ENCODE peak calls at places on chromosomes 16 and 17, in nine cellular contexts. Z is fibroblast of the aortic adventitia, W is dorsolateral prefrontal cortex, L is lower leg skin, D is fibroblast of mammary gland, N is AG10803, U is fibroblast of villous mesenchyme, J is omental fat pad, V is neural crest cell. I is an unnamed sample.

GRCh38 chr17:27296427-27296979 is 2.6 kb downstream of the WSB1 start:
- DNase-seq in Z (peak), W (no peak), L (no peak), D (peak), N (peak), U (peak), J (no peak), V (no peak), I (no peak)

GRCh38 chr16:54651440-54651839 is 279.2 kb upstream of the IRX5 start:
- DNase-seq in Z (no peak), W (peak), L (no peak), D (no peak), N (no peak), U (no peak), J (no peak), V (peak), I (no peak)

GRCh38 chr17:48374650-48375230 is 55.3 kb downstream of the SKAP1 start:
- DNase-seq in Z (no peak), W (no peak), L (no peak), D (peak), N (no peak), U (peak), J (no peak), V (no peak), I (no peak)

GRCh38 chr17:80395402-80396151 is 19.4 kb upstream of the ENDOV start:
- DNase-seq in Z (no peak), W (no peak), L (no peak), D (peak), N (no peak), U (no peak), J (no peak), V (no peak), I (no peak)

GRCh38 chr16:24670623-24671454 is 58.6 kb upstream of the TNRC6A start:
- DNase-seq in Z (peak), W (peak), L (peak), D (peak), N (peak), U (peak), J (no peak), V (peak), I (peak)

GRCh38 chr16:84881702-84882521 is 62.1 kb downstream of the CRISPLD2 start:
- DNase-seq in Z (peak), W (no peak), L (no peak), D (peak), N (peak), U (peak), J (peak), V (no peak), I (no peak)

GRCh38 chr17:64964796-64965195 is 45.5 kb upstream of the LRRC37A3 start:
- DNase-seq in Z (no peak), W (no peak), L (no peak), D (no peak), N (no peak), U (no peak), J (no peak), V (no peak), I (no peak)

GRCh38 chr17:51820252-51820651 is 338.3 kb downstream of the CA10 start:
- DNase-seq in Z (no peak), W (no peak), L (no peak), D (no peak), N (no peak), U (no peak), J (no peak), V (no peak), I (no peak)

GRCh38 chr17:18966831-18967624 is 15.1 kb downstream of the SLC5A10 start:
- DNase-seq in Z (no peak), W (no peak), L (no peak), D (peak), N (peak), U (peak), J (no peak), V (no peak), I (no peak)

GRCh38 chr17:71959129-71959528 is 161.7 kb upstream of the SOX9 start:
- DNase-seq in Z (peak), W (no peak), L (no peak), D (peak), N (peak), U (peak), J (no peak), V (no peak), I (no peak)

GRCh38 chr17:7177210-7177953 is 1.8 kb downstream of the ASGR1 start:
- DNase-seq in Z (peak), W (peak), L (peak), D (peak), N (peak), U (peak), J (peak), V (peak), I (peak)

GRCh38 chr17:72604518-72604917 is 483.7 kb downstream of the SOX9 start:
- DNase-seq in Z (no peak), W (no peak), L (no peak), D (no peak), N (no peak), U (no peak), J (no peak), V (no peak), I (no peak)

GRCh38 chr17:78979780-78980623 is at the start of gene LGALS3BP:
- DNase-seq in Z (peak), W (peak), L (no peak), D (peak), N (peak), U (peak), J (peak), V (no peak), I (peak)

GRCh38 chr17:44898768-44899073 is 524 bp downstream of the EFTUD2 start:
- DNase-seq in Z (no peak), W (no peak), L (no peak), D (peak), N (peak), U (no peak), J (no peak), V (no peak), I (no peak)

GRCh38 chr16:63461248-63461841 is 1425.1 kb upstream of the CDH8 start:
- DNase-seq in Z (peak), W (peak), L (no peak), D (peak), N (peak), U (peak), J (no peak), V (peak), I (no peak)

GRCh38 chr17:65049085-65049756 is 7.3 kb downstream of the GNA13 start:
- DNase-seq in Z (no peak), W (no peak), L (no peak), D (no peak), N (no peak), U (no peak), J (no peak), V (no peak), I (no peak)

GRCh38 chr17:19723967-19724366 is 7.6 kb upstream of the SLC47A2 start:
- DNase-seq in Z (no peak), W (no peak), L (peak), D (no peak), N (no peak), U (no peak), J (no peak), V (no peak), I (no peak)

GRCh38 chr16:10923650-10924214 is 18.5 kb downstream of the DEXI start:
- DNase-seq in Z (no peak), W (peak), L (no peak), D (no peak), N (peak), U (no peak), J (no peak), V (no peak), I (peak)

GRCh38 chr16:35102780-35103403 is 1643.5 kb downstream of the TP53TG3F start:
- DNase-seq in Z (no peak), W (no peak), L (no peak), D (no peak), N (no peak), U (no peak), J (no peak), V (no peak), I (no peak)

GRCh38 chr16:78925071-78925714 is 675.3 kb downstream of the MAF start:
- DNase-seq in Z (no peak), W (no peak), L (no peak), D (peak), N (no peak), U (peak), J (no peak), V (no peak), I (no peak)

GRCh38 chr17:59963738-59964454 is 644 bp downstream of the RNFT1 start:
- DNase-seq in Z (peak), W (peak), L (peak), D (peak), N (peak), U (peak), J (peak), V (no peak), I (peak)

GRCh38 chr17:8713878-8714277 is 30.8 kb downstream of the CCDC42 start:
- DNase-seq in Z (no peak), W (no peak), L (no peak), D (no peak), N (no peak), U (no peak), J (no peak), V (no peak), I (no peak)
- TF ChIP-seq CTCF in Z (no peak), W (no peak), L (no peak), D (no peak), N (no peak), U (no peak), J (no peak), V (no peak), I (no peak)

GRCh38 chr17:77558846-77559626 is 399.5 kb upstream of the TNRC6C start:
- DNase-seq in Z (no peak), W (no peak), L (no peak), D (no peak), N (no peak), U (no peak), J (no peak), V (no peak), I (no peak)

GRCh38 chr17:77556408-77557068 is 402.0 kb upstream of the TNRC6C start:
- DNase-seq in Z (no peak), W (peak), L (no peak), D (no peak), N (no peak), U (no peak), J (no peak), V (no peak), I (no peak)

GRCh38 chr17:77553459-77554066 is 404.9 kb upstream of the TNRC6C start:
- DNase-seq in Z (no peak), W (no peak), L (no peak), D (no peak), N (no peak), U (no peak), J (no peak), V (no peak), I (no peak)

GRCh38 chr17:77555110-77555509 is 403.4 kb upstream of the TNRC6C start:
- DNase-seq in Z (no peak), W (peak), L (no peak), D (no peak), N (no peak), U (no peak), J (no peak), V (no peak), I (no peak)

DNA sequence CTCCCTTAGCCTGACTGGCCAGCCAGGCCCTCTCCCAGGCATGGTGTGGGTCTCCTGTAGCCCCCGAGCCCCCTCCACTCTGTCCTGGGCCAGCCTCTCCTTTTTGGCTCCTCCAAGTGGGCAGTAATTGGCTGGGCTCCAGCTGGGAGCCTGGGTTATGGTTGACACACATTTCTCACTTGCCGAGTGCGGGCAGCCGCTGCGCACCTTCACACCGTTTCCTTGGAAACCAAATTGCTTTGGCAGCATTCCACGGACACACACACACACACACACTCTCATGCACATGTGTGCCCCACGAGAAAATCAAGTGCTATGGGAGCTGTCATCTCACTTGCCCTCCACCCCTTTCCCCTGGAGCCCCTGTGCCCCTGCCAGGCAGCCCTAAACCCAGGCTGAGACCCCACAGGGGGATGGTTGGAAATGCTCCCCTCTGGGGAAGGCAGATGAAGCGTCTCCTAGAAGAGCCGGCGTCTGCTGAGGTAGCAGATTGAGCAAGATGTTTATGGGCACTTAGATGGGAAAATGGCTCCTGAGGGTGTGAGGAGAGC is 402.7 kb upstream of the TNRC6C start:
- DNase-seq in Z (no peak), W (peak), L (no peak), D (peak), N (no peak), U (no peak), J (no peak), V (no peak), I (no peak)
- TF ChIP-seq CTCF in Z (no peak), W (no peak), L (no peak), D (no peak), N (no peak), U (no peak), J (no peak), V (no peak), I (no peak)

DNA sequence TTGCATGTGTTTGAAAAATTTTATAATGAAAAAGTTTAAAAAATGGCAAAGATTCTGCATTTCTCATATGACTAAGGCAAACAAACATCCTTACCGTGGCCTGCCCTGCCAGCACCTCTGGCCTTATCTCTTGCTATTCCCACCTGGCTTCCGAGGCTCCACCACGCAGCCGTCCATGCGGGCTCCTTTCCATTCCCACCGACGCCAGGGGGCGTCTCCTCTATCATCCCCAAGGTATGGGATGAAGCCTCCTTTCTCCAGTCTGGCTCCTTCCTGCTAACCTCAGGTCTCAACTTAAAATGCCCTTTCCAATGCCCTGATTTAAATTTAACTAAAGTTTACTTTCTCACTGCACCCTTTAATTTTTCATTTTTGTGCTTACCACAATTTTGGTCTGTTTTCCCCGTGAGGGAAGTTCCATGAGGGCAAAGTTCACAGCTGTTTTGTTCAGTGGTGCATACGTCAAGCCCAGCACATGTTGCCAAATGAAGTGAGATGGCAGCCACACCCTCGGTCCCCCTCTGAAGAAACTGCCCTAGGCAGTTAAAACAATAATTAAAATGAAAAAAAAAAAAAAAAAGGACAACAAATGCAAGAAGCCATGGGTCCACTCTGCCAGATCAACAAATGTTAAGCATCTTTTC is 13.3 kb upstream of the SDK2 start:
- DNase-seq in Z (no peak), W (no peak), L (no peak), D (peak), N (no peak), U (peak), J (no peak), V (peak), I (no peak)
- TF ChIP-seq CTCF in Z (peak), W (peak), L (no peak), D (peak), N (peak), U (peak), J (no peak), V (peak), I (peak)

GRCh38 chr17:5793899-5794298 is 209.6 kb upstream of the NLRP1 start:
- DNase-seq in Z (no peak), W (no peak), L (no peak), D (peak), N (no peak), U (peak), J (no peak), V (no peak), I (no peak)
- TF ChIP-seq CTCF in Z (no peak), W (no peak), L (no peak), D (peak), N (peak), U (peak), J (no peak), V (peak), I (no peak)

GRCh38 chr17:81967533-81968395 is 6.8 kb upstream of the NOTUM start:
- DNase-seq in Z (peak), W (peak), L (peak), D (peak), N (peak), U (peak), J (no peak), V (peak), I (peak)
- TF ChIP-seq CTCF in Z (no peak), W (peak), L (no peak), D (no peak), N (no peak), U (no peak), J (no peak), V (no peak), I (no peak)

DNA sequence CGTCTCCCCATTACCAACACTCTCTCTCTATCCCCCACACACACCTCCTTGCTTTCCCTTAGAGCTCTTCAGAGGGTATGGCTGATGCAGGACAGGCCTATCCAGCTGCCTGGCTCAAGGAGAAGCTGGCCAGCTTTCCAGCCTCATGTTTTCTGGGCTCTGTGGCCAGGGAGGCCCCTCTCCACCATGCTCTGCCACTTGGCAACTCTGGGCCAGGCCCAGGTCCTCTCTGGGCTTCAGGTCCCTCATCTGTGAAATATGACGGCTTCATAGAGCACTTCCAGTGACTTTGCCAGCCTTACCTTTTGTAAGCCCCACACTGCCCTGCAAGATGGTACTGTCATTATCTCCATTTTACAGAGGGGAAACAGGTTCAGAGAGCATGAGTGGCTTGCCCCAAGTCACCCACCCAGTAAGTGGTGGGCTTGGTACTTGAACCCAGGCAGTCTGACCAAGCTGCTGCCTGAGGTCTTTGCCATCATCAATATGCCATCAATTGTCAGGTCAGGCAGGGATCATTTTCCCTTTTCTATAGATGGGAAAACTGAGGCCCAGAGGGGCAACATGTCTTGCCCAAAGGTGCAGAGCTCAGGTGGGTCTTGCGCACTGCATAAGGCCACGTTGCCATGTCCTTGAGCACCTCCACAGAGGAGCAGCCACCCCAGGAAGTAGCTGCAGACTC is 548 bp upstream of the ADGRG5 start:
- DNase-seq in Z (no peak), W (no peak), L (no peak), D (no peak), N (no peak), U (no peak), J (peak), V (no peak), I (peak)
- TF ChIP-seq CTCF in Z (no peak), W (no peak), L (no peak), D (no peak), N (no peak), U (no peak), J (no peak), V (no peak), I (no peak)

DNA sequence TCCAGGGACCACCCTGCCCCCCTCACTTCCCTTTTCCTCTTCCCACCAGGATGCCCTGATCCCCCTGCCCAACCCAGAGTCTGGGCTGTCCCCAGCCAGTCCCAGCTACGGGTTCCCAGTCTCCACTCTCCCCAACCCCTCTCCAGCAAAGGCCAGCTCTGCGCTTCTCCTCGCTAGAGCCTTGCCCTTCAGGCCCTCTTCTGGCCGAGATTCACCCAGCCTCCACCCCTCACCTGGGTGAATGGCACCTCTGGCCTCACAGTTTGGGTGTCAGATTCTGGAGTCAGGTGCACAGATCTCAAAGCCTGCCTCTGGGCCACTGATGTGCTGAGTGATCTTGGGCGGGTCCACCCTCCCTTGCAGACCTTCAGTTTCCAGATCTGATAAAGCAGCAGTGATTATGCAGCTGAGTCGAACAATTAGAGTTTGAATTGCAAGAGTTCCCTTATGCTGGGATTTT is 185.6 kb upstream of the TNRC6C start:
- DNase-seq in Z (peak), W (no peak), L (no peak), D (no peak), N (no peak), U (no peak), J (no peak), V (no peak), I (no peak)
- TF ChIP-seq CTCF in Z (no peak), W (no peak), L (no peak), D (no peak), N (no peak), U (no peak), J (no peak), V (no peak), I (no peak)

DNA sequence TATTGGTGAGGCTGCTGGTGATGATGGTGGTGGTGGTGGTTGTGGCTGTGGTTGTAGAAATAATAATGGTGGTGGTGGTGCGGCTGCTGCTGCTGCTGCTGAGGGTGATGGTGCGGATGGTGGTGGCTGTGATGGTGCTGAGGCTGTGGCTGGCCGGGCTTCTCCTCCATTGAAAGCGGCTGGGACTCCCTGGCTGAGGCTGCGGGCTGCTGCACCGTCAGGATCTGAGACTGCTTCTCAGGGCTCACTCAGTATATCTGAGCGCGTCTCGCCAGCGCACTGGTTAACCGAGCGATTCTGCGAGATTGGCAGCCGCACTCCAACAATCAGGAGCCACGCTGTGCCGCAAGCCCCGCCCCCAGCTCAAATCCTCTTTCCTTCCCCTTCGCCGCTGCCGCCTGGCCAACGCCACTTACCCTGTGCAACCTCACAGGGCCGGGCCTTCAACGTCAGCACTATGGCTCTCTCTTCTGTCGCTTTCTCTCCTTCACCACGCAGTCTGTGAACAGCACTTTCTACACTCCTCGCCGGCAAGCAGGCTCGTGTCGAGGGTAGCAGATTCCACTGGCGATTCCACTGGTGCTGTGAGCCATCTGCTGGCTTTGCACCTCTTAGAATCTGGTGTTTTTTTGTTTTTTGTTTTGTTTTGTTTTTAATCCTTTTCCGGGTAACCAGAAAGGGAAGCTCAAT is at the start of gene NUFIP2:
- DNase-seq in Z (peak), W (peak), L (peak), D (peak), N (peak), U (peak), J (peak), V (peak), I (peak)
- TF ChIP-seq CTCF in Z (no peak), W (peak), L (no peak), D (no peak), N (no peak), U (no peak), J (no peak), V (no peak), I (no peak)